ENCODE peak calls at places on chromosomes 3 and 15, in four cellular contexts. V is CD8-positive, alpha-beta memory T cell; X is HCT116; Y is mammary epithelial cell. C is an unnamed sample.

GRCh38 chr3:149572796-149573414 is 84.9 kb downstream of the WWTR1 start:
- DNase-seq in X (no peak), V (no peak), Y (peak), C (no peak)

GRCh38 chr3:139203752-139204151 is 140.1 kb upstream of the MRPS22 start:
- DNase-seq in X (no peak), Y (no peak), V (no peak), C (no peak)

GRCh38 chr3:101849714-101850326 is 506 bp downstream of the NFKBIZ start:
- DNase-seq in Y (no peak), X (no peak), V (peak), C (no peak)

GRCh38 chr3:117531078-117531477 is 821.5 kb downstream of the TUSC7 start:
- DNase-seq in X (no peak), V (no peak), Y (no peak), C (no peak)

GRCh38 chr3:184814214-184814613 is 2.2 kb downstream of the VPS8 start:
- DNase-seq in Y (no peak), V (no peak), X (no peak), C (peak)

GRCh38 chr3:101796076-101796475 is 17.1 kb downstream of the NXPE3 start:
- DNase-seq in Y (no peak), X (no peak), V (no peak), C (no peak)

GRCh38 chr3:35524851-35525250 is 114.5 kb upstream of the ARPP21 start:
- DNase-seq in Y (no peak), X (no peak), V (no peak), C (no peak)

GRCh38 chr3:53077476-53078220 is 31.8 kb upstream of the SFMBT1 start:
- DNase-seq in X (no peak), V (no peak), Y (no peak), C (no peak)

GRCh38 chr15:63157891-63158431 is 684 bp upstream of the RPS27L start:
- DNase-seq in V (peak), X (peak), Y (peak), C (no peak)

GRCh38 chr3:192042116-192042515 is 581.2 kb downstream of the PYDC2 start:
- DNase-seq in X (no peak), Y (no peak), V (no peak), C (no peak)

GRCh38 chr15:89677381-89677780 is 1.8 kb downstream of the PLIN1 start:
- DNase-seq in Y (no peak), V (no peak), X (no peak), C (no peak)

GRCh38 chr3:190032924-190033323 is 87.8 kb downstream of the P3H2 start:
- DNase-seq in V (no peak), X (no peak), Y (no peak), C (no peak)

GRCh38 chr3:165336786-165337185 is 140.6 kb upstream of the SLITRK3 start:
- DNase-seq in X (no peak), V (no peak), Y (no peak), C (no peak)

GRCh38 chr15:70196314-70197291 is 98.9 kb upstream of the TLE3 start:
- DNase-seq in Y (peak), X (no peak), V (no peak), C (no peak)

GRCh38 chr3:187406927-187407326 is 38.7 kb downstream of the RTP4 start:
- DNase-seq in Y (peak), V (no peak), X (no peak), C (no peak)

GRCh38 chr15:50879016-50879415 is 29.5 kb upstream of the AP4E1 start:
- DNase-seq in V (no peak), Y (no peak), X (no peak), C (no peak)

DNA sequence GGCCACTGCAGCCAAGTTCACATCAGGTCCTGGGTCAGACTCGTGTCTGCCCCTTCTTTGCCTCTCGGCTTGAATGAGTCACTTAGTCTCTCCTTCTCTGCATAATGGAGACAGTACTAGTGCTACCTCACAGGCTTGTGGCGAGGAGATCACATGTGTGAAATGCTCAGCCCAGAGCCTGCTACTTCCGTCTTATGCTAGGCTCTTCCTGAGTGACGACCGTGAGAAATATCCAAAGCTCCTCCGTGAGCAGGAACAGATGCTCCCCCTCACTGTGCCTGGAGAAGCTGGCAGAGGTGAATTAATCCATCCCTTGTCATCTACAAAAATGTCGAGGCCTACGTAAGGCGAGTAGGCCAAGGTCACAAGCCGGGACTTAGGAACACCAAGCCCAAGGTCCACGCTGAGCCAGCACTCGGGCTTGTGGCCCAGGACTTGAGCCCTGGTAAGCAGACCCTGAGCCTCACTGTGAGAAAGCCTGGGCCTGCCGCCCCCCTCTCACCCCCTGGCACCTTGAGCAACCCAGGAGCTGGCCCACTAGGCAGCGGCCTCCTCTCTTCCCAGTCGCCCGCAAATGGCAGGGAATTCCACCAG is 17.9 kb downstream of the PAK6 start:
- DNase-seq in X (no peak), Y (no peak), V (no peak), C (no peak)
- H3K27ac ChIP-seq in X (no peak), Y (no peak), V (no peak), C (no peak)

DNA sequence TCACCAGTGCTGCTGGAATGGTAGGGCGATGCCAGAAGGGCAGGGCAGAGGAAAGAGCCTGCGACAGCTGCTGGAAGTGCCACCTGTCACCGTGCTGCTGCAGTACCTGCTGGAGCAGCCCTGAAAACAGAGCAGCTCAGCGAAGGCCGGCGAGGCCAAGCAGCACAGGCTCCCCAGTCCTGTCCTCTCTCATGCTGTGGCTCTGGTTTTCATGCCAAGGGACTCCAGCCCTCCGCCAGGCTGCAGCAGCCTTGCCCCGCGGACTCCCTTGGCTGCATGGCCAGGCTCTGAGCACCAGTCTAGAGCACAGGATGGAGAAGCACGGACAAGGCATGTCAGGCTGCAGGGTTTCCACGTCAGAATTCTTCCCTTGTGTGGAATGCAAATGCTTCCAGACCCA is 43.9 kb downstream of the ADCY5 start:
- DNase-seq in Y (no peak), V (no peak), X (no peak), C (no peak)
- H3K27ac ChIP-seq in Y (no peak), V (no peak), X (no peak), C (no peak)

GRCh38 chr3:109278141-109278540 is 38.2 kb downstream of the DPPA2 start:
- DNase-seq in V (no peak), X (no peak), Y (no peak), C (no peak)
- H3K27ac ChIP-seq in V (no peak), X (no peak), Y (no peak), C (no peak)

DNA sequence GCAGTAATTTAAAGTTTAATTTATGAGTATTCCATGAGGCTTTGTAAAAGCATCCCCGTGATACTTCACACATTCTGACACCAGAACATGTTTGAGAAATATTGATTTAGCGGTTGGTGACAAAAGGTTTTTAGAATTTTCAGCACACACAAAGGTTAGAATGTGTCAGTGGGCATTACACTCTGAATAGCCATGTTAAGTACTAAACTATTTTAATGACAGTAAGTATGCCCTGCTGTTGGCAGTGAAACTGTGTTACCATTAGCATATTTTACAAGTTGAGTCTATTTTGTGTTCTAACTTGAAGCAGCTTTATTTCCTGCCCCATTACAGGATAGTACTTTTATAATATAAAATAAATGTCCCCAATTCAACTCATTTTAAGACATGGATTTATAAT is 66.5 kb downstream of the ADAMTSL3 start:
- DNase-seq in Y (no peak), V (no peak), X (no peak), C (no peak)
- H3K27ac ChIP-seq in Y (no peak), V (no peak), X (no peak), C (no peak)

DNA sequence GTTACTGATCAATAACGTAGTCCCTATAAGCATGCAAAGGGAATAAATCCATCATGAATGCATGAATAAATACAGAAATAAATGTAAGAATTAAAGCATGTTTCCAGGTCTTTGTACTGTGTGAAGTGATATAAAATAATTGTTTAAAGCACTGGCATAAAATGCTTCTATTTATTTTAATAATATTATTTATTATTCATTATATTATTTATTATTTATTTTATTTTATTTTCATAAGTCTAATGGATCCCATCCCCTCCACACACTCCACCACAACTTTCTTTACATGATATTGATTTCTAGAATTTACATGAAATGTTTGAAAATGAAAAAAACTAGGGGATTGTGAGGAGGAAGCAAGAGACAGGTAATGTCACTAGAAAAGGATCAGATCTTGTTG is 73.5 kb downstream of the MCF2L2 start:
- DNase-seq in Y (no peak), V (no peak), X (no peak), C (no peak)
- H3K27ac ChIP-seq in Y (no peak), V (no peak), X (no peak), C (no peak)

DNA sequence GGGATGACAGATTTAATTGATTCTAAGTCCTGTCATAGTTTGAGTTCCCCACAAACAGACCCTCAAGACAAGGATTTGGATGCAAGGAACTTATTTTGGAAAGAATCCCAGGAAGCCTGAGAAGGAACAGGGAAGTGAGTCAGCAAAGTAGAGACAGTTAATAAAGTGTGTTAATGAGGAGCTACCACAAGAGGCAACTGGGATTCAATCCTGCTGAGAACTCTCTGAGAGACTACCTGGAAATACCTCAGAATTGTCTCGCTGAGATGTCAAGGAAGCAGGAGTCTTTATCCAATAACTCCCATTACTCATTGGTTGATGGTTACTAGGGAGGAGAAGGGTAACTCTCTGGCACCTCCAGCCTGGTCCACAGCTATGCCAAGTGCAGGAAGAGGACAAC is 311.2 kb upstream of the KCNH8 start:
- DNase-seq in Y (no peak), V (no peak), X (no peak), C (no peak)
- H3K27ac ChIP-seq in Y (no peak), V (no peak), X (no peak), C (no peak)

DNA sequence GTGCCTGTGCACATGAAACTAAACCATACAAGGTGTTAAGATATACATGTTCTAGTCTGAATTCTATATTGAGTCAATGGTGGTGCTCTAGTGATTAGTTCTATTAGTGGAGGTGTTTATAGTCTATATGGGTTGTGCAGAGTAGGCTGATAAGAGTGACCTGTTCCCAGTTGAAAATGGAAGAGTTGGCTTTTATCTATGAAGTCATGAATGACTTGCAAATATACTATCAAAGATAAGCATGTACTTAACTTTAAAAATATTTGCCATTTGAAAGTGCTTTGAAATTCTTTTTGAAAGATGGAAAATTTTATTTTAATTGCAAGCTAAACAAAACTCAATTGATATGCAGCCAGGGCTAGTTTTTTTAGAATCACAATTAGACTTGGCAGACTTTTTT is 150.6 kb upstream of the SGO1 start:
- DNase-seq in X (no peak), V (no peak), Y (no peak), C (no peak)
- H3K27ac ChIP-seq in X (no peak), V (no peak), Y (no peak), C (no peak)

GRCh38 chr15:59051867-59052861 is 52.8 kb upstream of the CCNB2 start:
- DNase-seq in V (no peak), Y (no peak), X (no peak), C (no peak)

GRCh38 chr15:59052915-59053407 is 52.0 kb upstream of the CCNB2 start:
- DNase-seq in X (no peak), Y (no peak), V (no peak), C (no peak)

GRCh38 chr15:59053482-59053881 is 51.5 kb upstream of the CCNB2 start:
- DNase-seq in V (no peak), Y (no peak), X (no peak), C (no peak)

GRCh38 chr15:59048897-59049296 is 56.0 kb upstream of the CCNB2 start:
- DNase-seq in V (no peak), X (no peak), Y (no peak), C (no peak)
- H3K27ac ChIP-seq in V (no peak), X (no peak), Y (no peak), C (no peak)

DNA sequence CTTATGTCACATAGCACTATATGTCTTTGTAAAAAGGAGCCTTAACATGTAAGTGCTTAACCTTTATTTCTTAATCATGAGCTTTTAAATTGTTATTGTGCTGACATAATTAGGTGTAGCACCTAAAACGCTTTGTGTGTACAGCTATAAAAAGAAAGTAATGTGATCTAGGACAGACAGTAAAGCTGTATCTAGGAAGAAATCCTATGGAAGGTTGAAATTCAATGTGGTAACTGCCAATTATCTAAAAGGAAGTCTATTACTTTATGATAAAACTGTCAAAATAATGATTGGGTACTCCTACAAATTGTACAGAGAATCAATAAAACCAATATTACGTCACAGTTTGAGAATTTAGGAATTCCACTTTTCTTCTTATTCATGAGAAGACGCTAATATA is 87.9 kb downstream of the CDIN1 start:
- DNase-seq in V (no peak), X (no peak), Y (no peak), C (no peak)
- H3K27ac ChIP-seq in V (no peak), X (no peak), Y (no peak), C (no peak)

GRCh38 chr15:58669108-58669507 is 80.4 kb downstream of the ADAM10 start:
- DNase-seq in X (no peak), Y (no peak), V (no peak), C (no peak)

GRCh38 chr15:58665676-58666075 is 83.8 kb downstream of the ADAM10 start:
- DNase-seq in V (no peak), Y (no peak), X (no peak), C (no peak)

DNA sequence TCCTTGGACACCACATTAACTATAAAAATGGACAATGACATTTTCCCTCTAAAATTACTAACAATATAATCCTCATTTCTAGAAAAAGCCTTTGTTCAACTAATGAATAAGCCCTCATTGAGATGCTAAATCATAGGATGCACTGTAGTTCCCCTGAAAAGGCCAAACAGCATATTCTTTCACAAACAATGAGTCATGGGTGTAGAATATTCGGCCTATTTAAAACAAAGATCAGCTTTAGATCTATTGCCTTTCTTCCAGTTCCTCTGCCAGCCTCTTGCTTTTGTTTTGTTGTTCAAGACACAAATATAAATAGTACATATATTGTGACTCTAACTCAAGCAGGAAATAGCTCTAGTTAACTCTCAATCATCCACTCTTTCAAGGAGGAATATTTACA is 82.5 kb downstream of the ADAM10 start:
- DNase-seq in Y (peak), V (no peak), X (no peak), C (no peak)
- H3K27ac ChIP-seq in Y (no peak), V (no peak), X (no peak), C (no peak)

C was measured in HL-60.